ENCODE peak calls at places on chromosome 10, in five cellular contexts. Y, L, Q, E and A are unnamed samples.
A peak's percentile ranks its signal among the peaks of the same experiment; 100 is the strongest.

GRCh38 chr10:132258423-132258822 is 49.3 kb downstream of the STK32C start:
- DNase-seq in Y (no peak), L (no peak), Q (no peak), E (no peak), A (no peak)

GRCh38 chr10:49285232-49285631 is 13.7 kb upstream of the C10orf71 start:
- DNase-seq in L (peak; percentile 33), Y (no peak), Q (no peak), E (no peak), A (no peak)

GRCh38 chr10:131131726-131132561 is 179.6 kb downstream of the TCERG1L start:
- DNase-seq in Y (no peak), L (no peak), E (no peak), Q (no peak), A (no peak)

GRCh38 chr10:2933041-2933440 is 134.3 kb upstream of the PFKP start:
- DNase-seq in Y (no peak), E (no peak), L (no peak), Q (no peak), A (no peak)

GRCh38 chr10:30431435-30431911 is 2.5 kb upstream of the MAP3K8 start:
- DNase-seq in E (no peak), Y (no peak), Q (peak; percentile 80), L (peak; percentile 61), A (no peak)

GRCh38 chr10:5945561-5946418 is 31.6 kb downstream of the IL15RA start:
- DNase-seq in L (peak; percentile 70), Q (no peak), E (no peak), Y (no peak), A (no peak)

GRCh38 chr10:92244796-92245195 is 46.1 kb downstream of the CPEB3 start:
- DNase-seq in E (no peak), Y (no peak), L (no peak), Q (no peak), A (no peak)

GRCh38 chr10:107553470-107553869 is 389.0 kb upstream of the SORCS1 start:
- DNase-seq in Q (no peak), Y (no peak), E (no peak), L (no peak), A (no peak)

GRCh38 chr10:12710594-12711343 is 290.7 kb downstream of the CCDC3 start:
- DNase-seq in Q (peak; percentile 78), E (peak; percentile 61), Y (peak; percentile 82), L (peak; percentile 73), A (peak; percentile 43)

GRCh38 chr10:127919418-127920191 is 12.7 kb downstream of the PTPRE start:
- DNase-seq in L (peak; percentile 33), Q (peak; percentile 27), E (no peak), Y (no peak), A (peak; percentile 44)

GRCh38 chr10:31401287-31401686 is 82.3 kb downstream of the ZEB1 start:
- DNase-seq in E (no peak), Y (no peak), Q (no peak), L (peak; percentile 23), A (no peak)

GRCh38 chr10:28842321-28842720 is 165.0 kb downstream of the BAMBI start:
- DNase-seq in E (no peak), Y (no peak), Q (no peak), L (peak; percentile 46), A (no peak)

GRCh38 chr10:44913312-44914079 is 2.4 kb downstream of the TMEM72 start:
- DNase-seq in Q (no peak), Y (no peak), E (no peak), L (no peak), A (no peak)

GRCh38 chr10:116521424-116522305 is 24.1 kb upstream of the PNLIP start:
- DNase-seq in Y (peak; percentile 7), L (peak; percentile 50), E (peak; percentile 30), Q (peak; percentile 56), A (no peak)

GRCh38 chr10:113890769-113891168 is 36.3 kb downstream of the NHLRC2 start:
- DNase-seq in Q (no peak), E (no peak), Y (no peak), L (no peak), A (no peak)

GRCh38 chr10:94049911-94050310 is 56.2 kb downstream of the PLCE1 start:
- DNase-seq in Q (no peak), L (no peak), E (no peak), Y (no peak), A (no peak)